ENCODE peak calls at places on chromosomes 6 and 20, in six cellular contexts. R, A, K, L, B and H are unnamed samples.

GRCh38 chr6:21598662-21599061 is 5.1 kb downstream of the SOX4 start:
- DNase-seq in A (no peak), B (no peak), L (no peak), R (peak), K (no peak), H (no peak)

GRCh38 chr6:121879149-121879548 is 443.7 kb downstream of the GJA1 start:
- DNase-seq in K (no peak), B (no peak), R (peak), L (peak), A (no peak), H (no peak)

GRCh38 chr6:47126647-47127339 is 84.7 kb upstream of the ADGRF1 start:
- DNase-seq in R (no peak), A (no peak), K (no peak), B (no peak), L (no peak), H (peak)

GRCh38 chr20:45823949-45824835 is 2.9 kb downstream of the TNNC2 start:
- DNase-seq in L (no peak), B (peak), K (peak), R (peak), A (peak), H (peak)

GRCh38 chr6:129766959-129767728 is 57.2 kb upstream of the ARHGAP18 start:
- DNase-seq in B (peak), K (peak), A (peak), R (peak), L (peak), H (no peak)

GRCh38 chr20:53840462-53841000 is 229.9 kb downstream of the BCAS1 start:
- DNase-seq in B (no peak), A (no peak), L (no peak), K (no peak), R (peak), H (no peak)

GRCh38 chr6:154410619-154411044 is 54.0 kb upstream of the IPCEF1 start:
- DNase-seq in K (no peak), A (no peak), B (no peak), R (peak), L (peak), H (peak)

GRCh38 chr6:84764332-84765049 is at the start of gene TBX18:
- DNase-seq in A (no peak), K (peak), R (peak), L (peak), B (no peak), H (peak)

GRCh38 chr6:42629845-42630244 is 66.0 kb downstream of the UBR2 start:
- DNase-seq in R (no peak), K (no peak), L (no peak), B (no peak), A (no peak), H (no peak)

GRCh38 chr6:90790058-90790457 is 203.2 kb upstream of the MAP3K7 start:
- DNase-seq in B (no peak), K (no peak), R (peak), A (no peak), L (no peak), H (no peak)

GRCh38 chr20:51084598-51084997 is 61.7 kb upstream of the KCNG1 start:
- DNase-seq in K (no peak), B (no peak), A (no peak), R (no peak), L (no peak), H (no peak)

GRCh38 chr20:1961374-1961773 is 32.5 kb downstream of the PDYN start:
- DNase-seq in B (no peak), L (no peak), K (no peak), R (no peak), A (no peak), H (no peak)

GRCh38 chr6:157517601-157518359 is 136.8 kb downstream of the ZDHHC14 start:
- DNase-seq in A (no peak), R (no peak), L (no peak), K (no peak), B (no peak), H (peak)

GRCh38 chr6:137495652-137496391 is 1.6 kb upstream of the OLIG3 start:
- DNase-seq in R (no peak), A (no peak), L (no peak), B (no peak), K (no peak), H (no peak)

GRCh38 chr20:41248371-41249024 is 69.0 kb downstream of the ZHX3 start:
- DNase-seq in B (no peak), K (no peak), L (peak), A (no peak), R (peak), H (no peak)